ENCODE peak calls at places on chromosomes 7 and 10, in four cellular contexts. P is endodermal cell, G is astrocyte of the spinal cord, C is foreskin fibroblast. E is an unnamed sample.

GRCh38 chr7:76512941-76513816 is 2.8 kb downstream of the UPK3B start:
- DNase-seq in P (peak), G (no peak), C (no peak), E (no peak)

GRCh38 chr10:104766341-104766740 is 125.3 kb downstream of the SORCS3 start:
- DNase-seq in P (no peak), G (peak), C (peak), E (no peak)

GRCh38 chr10:109957092-109957797 is 33.9 kb upstream of the XPNPEP1 start:
- DNase-seq in P (no peak), G (no peak), C (no peak), E (peak)

GRCh38 chr7:46468753-46469356 is 547.8 kb upstream of the IGFBP3 start:
- DNase-seq in P (peak), G (peak), C (peak), E (no peak)

GRCh38 chr10:82742478-82742877 is 867.5 kb downstream of the NRG3 start:
- DNase-seq in P (no peak), G (peak), C (peak), E (no peak)

GRCh38 chr10:126135177-126135576 is 238.8 kb downstream of the FANK1 start:
- DNase-seq in P (peak), G (peak), C (peak), E (no peak)

GRCh38 chr7:47783456-47784240 is 164.6 kb downstream of the PKD1L1 start:
- DNase-seq in P (no peak), G (peak), C (peak), E (no peak)

GRCh38 chr7:156560075-156560474 is 80.5 kb upstream of the RNF32 start:
- DNase-seq in P (peak), G (no peak), C (no peak), E (no peak)

GRCh38 chr7:12923971-12924370 is 236.5 kb downstream of the ARL4A start:
- DNase-seq in P (no peak), G (no peak), C (peak), E (no peak)

GRCh38 chr7:130069978-130070899 is at the start of gene KLHDC10:
- DNase-seq in P (peak), G (peak), C (peak), E (peak)

GRCh38 chr7:138459300-138460175 is 521 bp upstream of the TRIM24 start:
- DNase-seq in P (peak), G (peak), C (peak), E (peak)

GRCh38 chr7:44348300-44348699 is 22.9 kb upstream of the CAMK2B start:
- DNase-seq in P (peak), G (peak), C (peak), E (peak)

GRCh38 chr7:33072471-33072870 is 9.9 kb upstream of the NT5C3A start:
- DNase-seq in P (no peak), G (peak), C (peak), E (no peak)

DNA sequence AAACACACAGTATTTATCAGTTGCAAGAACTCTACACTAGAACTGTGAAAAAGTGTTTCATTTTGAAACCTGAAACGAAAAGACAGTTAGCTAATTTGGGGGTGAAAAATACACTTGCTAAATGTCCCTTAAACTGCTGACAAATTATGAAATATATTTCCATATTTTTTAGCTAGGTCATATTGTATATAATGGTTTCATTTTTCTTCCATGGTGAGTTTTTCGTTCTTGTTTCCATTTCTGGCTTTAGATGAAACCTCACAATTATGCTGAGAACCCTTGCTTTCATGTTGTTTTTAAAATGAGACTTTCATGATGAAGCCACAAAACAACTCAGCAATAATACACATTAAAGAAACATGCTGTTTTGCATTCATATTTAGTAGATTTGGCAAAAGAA is 46.7 kb upstream of the ITGB8 start:
- DNase-seq in P (no peak), G (no peak), C (no peak), E (peak)
- H3K4me3 ChIP-seq in P (no peak), G (no peak), C (no peak), E (peak)

GRCh38 chr10:92074126-92074887 is 150.7 kb downstream of the BTAF1 start:
- DNase-seq in P (no peak), G (no peak), C (peak), E (peak)
- TF ChIP-seq CTCF in P (no peak), G (no peak), C (no peak), E (no peak)

DNA sequence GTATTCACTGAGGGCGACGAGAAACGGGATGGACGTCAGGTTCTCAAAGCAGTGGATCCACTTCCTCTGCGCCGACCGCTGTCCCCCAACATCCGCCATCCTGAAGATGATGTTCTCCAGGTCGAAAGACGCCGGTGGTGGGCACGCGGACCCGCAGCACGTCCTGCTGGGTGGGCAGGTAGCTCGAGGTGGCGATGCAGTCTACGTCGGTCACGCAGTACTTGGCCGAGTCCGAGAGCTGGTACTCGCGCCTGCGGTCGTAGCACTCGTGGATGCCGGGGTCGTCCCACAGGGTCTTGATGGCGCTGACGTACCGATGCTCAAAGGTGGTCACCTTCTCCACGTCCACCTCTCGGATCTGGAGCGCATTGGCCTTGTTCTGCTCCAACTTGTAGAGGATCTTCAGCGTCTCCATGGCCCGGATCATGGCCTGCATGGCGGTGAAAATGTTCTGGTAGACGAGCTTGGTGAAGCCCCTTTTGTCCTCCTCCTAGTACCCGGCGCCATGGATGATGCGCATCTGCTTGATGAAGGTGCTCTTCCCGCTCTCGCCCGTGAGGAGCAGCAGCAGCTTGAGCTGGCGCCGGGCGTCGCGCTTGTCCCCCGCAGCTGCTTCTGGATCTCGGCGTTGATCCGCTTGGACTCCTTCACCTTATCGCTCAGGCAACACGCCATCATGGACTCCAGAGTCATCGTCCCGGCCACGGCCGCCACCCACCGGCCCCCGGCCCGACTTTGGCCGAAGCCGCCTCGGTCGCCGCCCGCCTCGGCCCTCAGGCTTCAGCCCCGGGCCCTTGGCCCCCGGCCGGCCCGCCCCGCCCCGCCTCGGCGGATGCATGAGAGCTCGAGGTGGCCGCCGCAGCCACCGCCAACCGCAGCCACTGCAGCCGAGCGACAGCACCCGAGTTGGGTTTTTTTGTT is 122.9 kb upstream of the KCTD7 start:
- DNase-seq in P (no peak), G (no peak), C (peak), E (no peak)
- H3K4me3 ChIP-seq in P (no peak), G (peak), C (peak), E (no peak)

GRCh38 chr7:142298009-142298408 is 40.2 kb upstream of the PRSS58 start:
- DNase-seq in P (peak), G (no peak), C (no peak), E (no peak)
- TF ChIP-seq CTCF in P (peak), G (peak), C (no peak), E (no peak)

GRCh38 chr7:95245828-95246227 is 78.5 kb downstream of the PON1 start:
- DNase-seq in P (peak), G (no peak), C (peak), E (no peak)

GRCh38 chr7:95244616-95245015 is 79.7 kb downstream of the PON1 start:
- DNase-seq in P (no peak), G (no peak), C (no peak), E (no peak)

GRCh38 chr7:95251966-95252365 is 72.4 kb downstream of the PON1 start:
- DNase-seq in P (no peak), G (no peak), C (no peak), E (no peak)

GRCh38 chr7:95250591-95250990 is 73.7 kb downstream of the PON1 start:
- DNase-seq in P (no peak), G (no peak), C (no peak), E (no peak)

GRCh38 chr7:95246935-95247370 is 77.4 kb downstream of the PON1 start:
- DNase-seq in P (peak), G (peak), C (peak), E (peak)
- H3K4me3 ChIP-seq in P (no peak), G (peak), C (peak), E (no peak)

DNA sequence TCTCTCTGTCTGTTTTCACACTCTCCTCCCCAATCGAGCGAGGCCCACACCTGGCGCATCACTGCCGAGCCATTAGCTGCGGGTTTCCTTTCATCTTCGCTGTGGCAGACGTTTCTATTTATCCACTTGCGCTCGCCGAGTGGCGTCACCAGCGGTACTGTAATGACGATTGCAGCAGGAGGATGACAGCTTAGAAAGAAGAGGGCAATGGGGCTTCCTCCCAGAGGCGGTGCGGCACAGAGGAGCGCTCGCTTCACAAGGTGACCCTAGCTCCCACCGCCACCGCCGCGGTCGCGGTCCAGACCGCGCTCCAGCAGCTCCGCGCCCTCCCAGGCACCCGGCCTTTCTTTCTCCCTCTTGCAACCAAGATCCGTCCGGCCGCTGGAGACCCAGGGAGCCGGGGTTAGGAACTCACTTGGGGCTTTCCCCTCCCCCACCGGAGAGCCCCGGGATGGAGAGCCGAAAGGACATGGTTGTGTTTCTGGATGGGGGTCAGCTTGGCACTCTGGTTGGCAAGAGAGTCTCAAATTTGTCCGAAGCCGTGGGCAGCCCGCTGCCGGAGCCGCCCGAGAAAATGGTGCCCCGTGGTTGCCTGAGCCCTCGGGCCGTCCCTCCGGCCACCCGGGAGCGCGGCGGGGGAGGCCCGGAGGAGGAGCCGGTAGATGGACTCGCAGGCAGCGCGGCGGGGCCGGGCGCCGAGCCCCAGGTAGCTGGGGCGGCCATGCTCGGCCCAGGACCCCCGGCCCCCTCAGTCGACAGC is at the start of gene EVX1:
- DNase-seq in P (peak), G (no peak), C (peak), E (no peak)
- TF ChIP-seq CTCF in P (no peak), G (no peak), C (no peak), E (no peak)

GRCh38 chr7:117606132-117606531 is 126.3 kb downstream of the CFTR start:
- DNase-seq in P (no peak), G (no peak), C (no peak), E (no peak)
- H3K4me3 ChIP-seq in P (no peak), G (no peak), C (no peak), E (no peak)

GRCh38 chr10:84205049-84205852 is 10.9 kb downstream of the CDHR1 start:
- DNase-seq in P (peak), G (peak), C (peak), E (peak)
- TF ChIP-seq CTCF in P (peak), G (peak), C (peak), E (peak)